ENCODE peak calls at places on chromosomes 12 and 14, in four cellular contexts. K is SK-N-SH, B is HepG2, O is GM12878. M is an unnamed sample.
A peak's percentile ranks its signal among the peaks of the same experiment; 100 is the strongest.

GRCh38 chr12:39235990-39236767 is 206.7 kb downstream of the KIF21A start:
- DNase-seq in K (no peak), B (no peak), O (no peak), M (no peak)

GRCh38 chr12:68831272-68831671 is 23.3 kb downstream of the MDM2 start:
- DNase-seq in K (no peak), B (no peak), O (no peak), M (no peak)

GRCh38 chr14:61147369-61147897 is 133.7 kb downstream of the TMEM30B start:
- DNase-seq in K (no peak), B (no peak), O (no peak), M (no peak)

GRCh38 chr12:46770501-46771183 is 55.2 kb downstream of the SLC38A4 start:
- DNase-seq in K (no peak), B (peak; percentile 78), O (no peak), M (no peak)

GRCh38 chr14:61649283-61649682 is 46.0 kb upstream of the HIF1A start:
- DNase-seq in K (no peak), B (no peak), O (no peak), M (no peak)

GRCh38 chr14:70640938-70641547 is 673 bp upstream of the TTC9 start:
- DNase-seq in K (peak; percentile 68), B (no peak), O (peak; percentile 60), M (peak; percentile 47)

GRCh38 chr12:72057330-72057911 is 118.8 kb downstream of the TPH2 start:
- DNase-seq in K (no peak), B (no peak), O (no peak), M (no peak)

GRCh38 chr12:120833849-120834248 is 70.3 kb downstream of the SPPL3 start:
- DNase-seq in K (no peak), B (no peak), O (no peak), M (no peak)

GRCh38 chr12:11719678-11720099 is 70.2 kb downstream of the ETV6 start:
- DNase-seq in K (peak; percentile 58), B (no peak), O (no peak), M (no peak)

GRCh38 chr12:67280572-67280971 is 11.4 kb downstream of the CAND1 start:
- DNase-seq in K (no peak), B (no peak), O (no peak), M (no peak)

GRCh38 chr12:62252576-62252975 is 7.6 kb upstream of the USP15 start:
- DNase-seq in K (no peak), B (no peak), O (no peak), M (no peak)

GRCh38 chr14:74836251-74836957 is 39.5 kb downstream of the PROX2 start:
- DNase-seq in K (no peak), B (no peak), O (no peak), M (no peak)

GRCh38 chr12:113114447-113115178 is 20.9 kb downstream of the RASAL1 start:
- DNase-seq in K (no peak), B (no peak), O (no peak), M (no peak)

GRCh38 chr12:43289412-43289811 is 262.6 kb downstream of the ADAMTS20 start:
- DNase-seq in K (no peak), B (no peak), O (no peak), M (no peak)

GRCh38 chr14:51676549-51676948 is 24.8 kb downstream of the FRMD6 start:
- DNase-seq in K (no peak), B (peak; percentile 78), O (no peak), M (no peak)

GRCh38 chr12:124673881-124674617 is 106.6 kb upstream of the NCOR2 start:
- DNase-seq in K (peak; percentile 92), B (no peak), O (no peak), M (no peak)

GRCh38 chr14:77219591-77219990 is 38.0 kb downstream of the TMEM63C start:
- DNase-seq in K (no peak), B (no peak), O (no peak), M (no peak)

GRCh38 chr12:114975974-114976310 is 292.0 kb upstream of the TBX3 start:
- DNase-seq in K (no peak), B (no peak), O (no peak), M (no peak)

GRCh38 chr14:77642407-77642806 is 26.0 kb upstream of the SPTLC2 start:
- DNase-seq in K (no peak), B (no peak), O (no peak), M (no peak)

GRCh38 chr12:111488271-111488670 is 82.5 kb downstream of the SH2B3 start:
- DNase-seq in K (no peak), B (no peak), O (no peak), M (no peak)

GRCh38 chr14:52314521-52315354 is 626 bp downstream of the PTGER2 start:
- DNase-seq in K (peak; percentile 73), B (no peak), O (no peak), M (peak; percentile 27)

GRCh38 chr12:127306604-127307215 is 960.3 kb upstream of the TMEM132C start:
- DNase-seq in K (no peak), B (no peak), O (no peak), M (no peak)

GRCh38 chr12:93813972-93814821 is 137.0 kb downstream of the CRADD start:
- DNase-seq in K (no peak), B (peak; percentile 43), O (no peak), M (no peak)

GRCh38 chr12:43285248-43285647 is 266.8 kb downstream of the ADAMTS20 start:
- DNase-seq in K (no peak), B (no peak), O (no peak), M (no peak)

GRCh38 chr12:127081058-127081457 is 1185.9 kb upstream of the TMEM132C start:
- DNase-seq in K (no peak), B (no peak), O (no peak), M (no peak)

GRCh38 chr14:106585692-106586091 is 1059.3 kb downstream of the TMEM121 start:
- DNase-seq in K (no peak), B (no peak), O (no peak), M (no peak)

GRCh38 chr14:54766276-54767138 is 136.1 kb downstream of the GCH1 start:
- DNase-seq in K (no peak), B (no peak), O (no peak), M (no peak)

GRCh38 chr14:83975435-83976222 is 1554.3 kb upstream of the FLRT2 start:
- DNase-seq in K (no peak), B (no peak), O (no peak), M (no peak)

GRCh38 chr12:116370004-116370404 is 92.5 kb upstream of the MED13L start:
- DNase-seq in K (no peak), B (no peak), O (no peak), M (peak; percentile 75)

GRCh38 chr12:58500399-58500798 is 419.9 kb downstream of the LRIG3 start:
- DNase-seq in K (no peak), B (no peak), O (no peak), M (no peak)

GRCh38 chr14:104104006-104104901 is 18.8 kb downstream of the ASPG start:
- DNase-seq in K (no peak), B (no peak), O (no peak), M (no peak)

GRCh38 chr14:97287956-97288355 is 490.8 kb downstream of the VRK1 start:
- DNase-seq in K (no peak), B (no peak), O (no peak), M (no peak)

GRCh38 chr14:81450976-81451375 is 50.9 kb upstream of the STON2 start:
- DNase-seq in K (no peak), B (no peak), O (no peak), M (no peak)

GRCh38 chr14:32564591-32564990 is 235.5 kb downstream of the AKAP6 start:
- DNase-seq in K (no peak), B (no peak), O (no peak), M (no peak)

DNA sequence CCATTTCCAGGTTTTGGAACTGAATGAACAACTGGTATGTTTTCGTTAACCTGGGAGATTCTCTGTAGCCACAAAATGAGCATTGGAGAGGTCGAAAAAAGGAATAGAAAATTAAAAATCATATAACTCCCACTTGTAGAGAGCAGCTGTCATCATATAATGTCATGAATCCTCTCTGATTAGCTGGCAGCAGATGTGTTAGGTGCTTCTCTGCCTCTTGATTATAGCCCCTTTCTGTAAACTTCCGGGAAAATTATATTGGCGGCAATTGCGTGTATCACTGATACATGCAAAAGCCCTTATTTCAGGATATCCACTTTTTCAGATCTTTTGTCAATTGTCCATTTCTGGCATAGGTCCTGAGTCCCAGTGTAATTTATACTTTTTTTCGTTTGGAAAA is 31.7 kb downstream of the FGD4 start:
- DNase-seq in K (no peak), B (no peak), O (no peak), M (no peak)
- TF ChIP-seq PBX3 in K (no peak), B (no peak), O (no peak), M (no peak)

GRCh38 chr14:68795602-68796417 is 2.9 kb upstream of the ZFP36L1 start:
- DNase-seq in K (peak; percentile 86), B (peak; percentile 70), O (no peak), M (peak; percentile 90)

GRCh38 chr14:68793734-68794129 is 865 bp upstream of the ZFP36L1 start:
- DNase-seq in K (no peak), B (no peak), O (no peak), M (no peak)

GRCh38 chr14:68796418-68797101 is 3.7 kb upstream of the ZFP36L1 start:
- DNase-seq in K (no peak), B (no peak), O (no peak), M (no peak)

GRCh38 chr14:68794130-68794855 is 1.4 kb upstream of the ZFP36L1 start:
- DNase-seq in K (peak; percentile 60), B (peak; percentile 74), O (no peak), M (peak; percentile 86)

DNA sequence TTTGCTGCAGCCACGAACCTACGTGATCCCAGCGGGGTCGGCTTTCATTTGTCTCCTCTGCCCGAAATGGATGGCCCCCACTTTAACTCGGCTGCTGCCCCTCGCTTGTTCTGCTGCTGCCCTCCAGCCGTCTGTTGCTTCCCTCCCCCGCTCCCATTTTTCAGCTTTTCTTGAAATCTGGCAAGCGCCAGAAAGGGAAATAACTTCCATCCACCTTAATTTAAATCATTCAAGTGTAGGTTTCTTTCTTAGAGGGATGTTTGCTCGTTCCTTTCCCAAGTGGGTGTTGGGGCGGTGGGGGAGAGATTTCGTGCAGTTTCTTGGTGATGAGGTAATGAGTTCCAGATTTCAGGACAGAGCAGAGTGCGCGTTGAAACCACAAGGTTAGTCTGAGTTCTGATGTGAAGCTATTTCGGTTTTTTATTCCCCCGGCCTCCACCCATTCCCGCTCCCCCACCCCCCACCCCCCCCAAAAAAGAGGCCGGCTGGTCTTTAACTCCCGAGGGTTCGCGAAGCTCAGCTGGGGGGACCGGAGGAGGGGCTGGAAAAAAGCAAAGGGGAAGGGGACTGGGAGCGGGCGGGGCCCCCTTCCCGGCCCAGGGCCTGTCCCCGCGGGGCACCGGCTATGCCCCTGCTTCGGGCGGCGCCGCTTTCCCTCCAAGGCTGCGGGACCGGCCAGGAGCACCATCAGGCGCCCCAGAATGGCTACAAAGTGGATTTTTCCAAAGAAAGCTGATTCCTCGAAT is 2.2 kb upstream of the ZFP36L1 start:
- DNase-seq in K (peak; percentile 72), B (no peak), O (no peak), M (no peak)
- TF ChIP-seq CHD2 in K (peak; percentile 52), B (no peak), O (peak; percentile 31), M (no peak)

GRCh38 chr12:49293056-49293956 is 1.6 kb upstream of the PRPH start:
- DNase-seq in K (peak; percentile 73), B (no peak), O (no peak), M (no peak)
- TF ChIP-seq PBX3 in K (peak; percentile 61), B (no peak), O (no peak), M (no peak)

GRCh38 chr12:54370218-54370730 is 6.0 kb upstream of the GPR84 start:
- DNase-seq in K (peak; percentile 84), B (no peak), O (no peak), M (peak; percentile 92)
- TF ChIP-seq CHD2 in K (no peak), B (no peak), O (no peak), M (no peak)